ENCODE peak calls at places on chromosome 13, in four cellular contexts. Z is PC-3, Q is body of pancreas, E is AG10803. Y is an unnamed sample.
A peak's percentile ranks its signal among the peaks of the same experiment; 100 is the strongest.

GRCh38 chr13:93771782-93772181 is 545.2 kb downstream of the GPC6 start:
- DNase-seq in Q (no peak), E (no peak), Z (peak; percentile 58), Y (no peak)

GRCh38 chr13:42266464-42266863 is 5.5 kb upstream of the AKAP11 start:
- DNase-seq in Q (no peak), E (peak; percentile 58), Z (peak; percentile 32), Y (no peak)

GRCh38 chr13:111514646-111515617 is 194.5 kb downstream of the TEX29 start:
- DNase-seq in Z (no peak), E (no peak), Q (no peak), Y (no peak)

GRCh38 chr13:109651854-109652253 is 134.5 kb downstream of the IRS2 start:
- DNase-seq in Z (no peak), Q (no peak), E (no peak), Y (no peak)

GRCh38 chr13:113538689-113539058 is 45.9 kb upstream of the TFDP1 start:
- DNase-seq in E (no peak), Z (peak; percentile 69), Q (no peak), Y (no peak)

GRCh38 chr13:113665582-113666323 is 1.3 kb upstream of the GRK1 start:
- DNase-seq in Z (no peak), E (no peak), Q (no peak), Y (no peak)

GRCh38 chr13:111281751-111282311 is 38.6 kb upstream of the TEX29 start:
- DNase-seq in Z (no peak), Q (no peak), E (peak; percentile 48), Y (no peak)

GRCh38 chr13:113369881-113370280 is 6.0 kb upstream of the GRTP1 start:
- DNase-seq in E (no peak), Q (no peak), Z (no peak), Y (no peak)

GRCh38 chr13:96091164-96091931 is 1.4 kb downstream of the HS6ST3 start:
- DNase-seq in Z (no peak), Q (peak; percentile 63), E (no peak), Y (no peak)

GRCh38 chr13:77429320-77430142 is 102.6 kb upstream of the MYCBP2 start:
- DNase-seq in Q (no peak), E (peak; percentile 16), Z (peak; percentile 81), Y (peak; percentile 89)

GRCh38 chr13:100530645-100531044 is 57.9 kb downstream of the GGACT start:
- DNase-seq in E (no peak), Q (no peak), Z (no peak), Y (no peak)

GRCh38 chr13:109844396-109844795 is 58.0 kb upstream of the IRS2 start:
- DNase-seq in Q (peak; percentile 28), Z (peak; percentile 74), E (peak; percentile 26), Y (peak; percentile 37)

GRCh38 chr13:113322890-113323651 is 26.0 kb downstream of the LAMP1 start:
- DNase-seq in Q (no peak), Z (no peak), E (no peak), Y (no peak)

GRCh38 chr13:66965146-66965545 is 265.0 kb downstream of the PCDH9 start:
- DNase-seq in Q (no peak), E (no peak), Z (no peak), Y (no peak)

GRCh38 chr13:34863360-34864135 is 78.5 kb upstream of the NBEA start:
- DNase-seq in E (peak; percentile 79), Z (peak; percentile 88), Q (no peak), Y (no peak)

GRCh38 chr13:112453207-112453829 is 77.2 kb downstream of the SPACA7 start:
- DNase-seq in Q (no peak), E (no peak), Z (no peak), Y (no peak)

GRCh38 chr13:41917641-41918040 is 43.3 kb downstream of the VWA8 start:
- DNase-seq in E (peak; percentile 86), Z (no peak), Q (no peak), Y (no peak)

GRCh38 chr13:109700176-109700575 is 86.2 kb downstream of the IRS2 start:
- DNase-seq in E (peak; percentile 46), Z (peak; percentile 30), Q (peak; percentile 40), Y (no peak)

GRCh38 chr13:26529441-26529840 is 28.0 kb upstream of the WASF3 start:
- DNase-seq in E (peak; percentile 57), Q (peak; percentile 37), Z (peak; percentile 60), Y (peak; percentile 41)

GRCh38 chr13:90447735-90448103 is 899.8 kb upstream of the MIR17HG start:
- DNase-seq in Z (peak; percentile 64), E (peak; percentile 75), Q (no peak), Y (no peak)

GRCh38 chr13:99983401-99984133 is 2.0 kb downstream of the ZIC2 start:
- DNase-seq in Z (no peak), E (no peak), Q (no peak), Y (no peak)

GRCh38 chr13:30119476-30119875 is 187.9 kb downstream of the KATNAL1 start:
- DNase-seq in Q (no peak), E (peak; percentile 94), Z (peak; percentile 82), Y (no peak)

GRCh38 chr13:85314686-85315085 is 484.5 kb downstream of the SLITRK6 start:
- DNase-seq in Q (no peak), E (no peak), Z (no peak), Y (no peak)

GRCh38 chr13:79673310-79673992 is 192.5 kb downstream of the NDFIP2 start:
- DNase-seq in Q (no peak), E (no peak), Z (no peak), Y (no peak)

GRCh38 chr13:33182729-33183128 is 102.8 kb downstream of the STARD13 start:
- DNase-seq in Z (no peak), E (no peak), Q (peak; percentile 78), Y (no peak)

GRCh38 chr13:58883405-58883804 is 1251.9 kb downstream of the PCDH17 start:
- DNase-seq in Q (no peak), Z (no peak), E (no peak), Y (no peak)

GRCh38 chr13:33153421-33154381 is 131.9 kb downstream of the STARD13 start:
- DNase-seq in Z (peak; percentile 36), Q (no peak), E (no peak), Y (no peak)

GRCh38 chr13:40605573-40605972 is 60.9 kb downstream of the FOXO1 start:
- DNase-seq in Q (no peak), E (no peak), Z (no peak), Y (no peak)

GRCh38 chr13:46386996-46387851 is at the start of gene RUBCNL:
- DNase-seq in Q (peak; percentile 23), Z (peak; percentile 63), E (peak; percentile 31), Y (no peak)

GRCh38 chr13:42211704-42212103 is 60.2 kb upstream of the AKAP11 start:
- DNase-seq in Q (no peak), E (peak; percentile 4), Z (peak; percentile 7), Y (no peak)

GRCh38 chr13:110397445-110397844 is 90.4 kb downstream of the COL4A2 start:
- DNase-seq in E (peak; percentile 89), Z (peak; percentile 23), Q (no peak), Y (no peak)

GRCh38 chr13:62387642-62388041 is 972.0 kb upstream of the PCDH20 start:
- DNase-seq in E (no peak), Q (no peak), Z (peak; percentile 29), Y (no peak)

GRCh38 chr13:75359266-75359665 is 122.7 kb downstream of the TBC1D4 start:
- DNase-seq in E (peak; percentile 92), Q (no peak), Z (peak; percentile 89), Y (no peak)

GRCh38 chr13:48018637-48019036 is 17.6 kb upstream of the SUCLA2 start:
- DNase-seq in Q (no peak), E (no peak), Z (no peak), Y (peak; percentile 46)

GRCh38 chr13:29855784-29856183 is 5.4 kb upstream of the UBL3 start:
- DNase-seq in Z (no peak), Q (peak; percentile 19), E (no peak), Y (no peak)

GRCh38 chr13:19289180-19289579 is 107.6 kb upstream of the TUBA3C start:
- DNase-seq in Q (no peak), Z (no peak), E (no peak), Y (no peak)
- H3K4me3 ChIP-seq in Q (no peak overlapping the region), Z (no peak overlapping the region), E (no peak overlapping the region), Y (no peak overlapping the region)

GRCh38 chr13:51599444-51600176 is 15.3 kb downstream of the WDFY2 start:
- DNase-seq in E (no peak), Q (no peak), Z (no peak), Y (no peak)
- TF ChIP-seq CTCF in E (peak; percentile 18), Q (peak; percentile 12), Z (no peak), Y (no peak)

DNA sequence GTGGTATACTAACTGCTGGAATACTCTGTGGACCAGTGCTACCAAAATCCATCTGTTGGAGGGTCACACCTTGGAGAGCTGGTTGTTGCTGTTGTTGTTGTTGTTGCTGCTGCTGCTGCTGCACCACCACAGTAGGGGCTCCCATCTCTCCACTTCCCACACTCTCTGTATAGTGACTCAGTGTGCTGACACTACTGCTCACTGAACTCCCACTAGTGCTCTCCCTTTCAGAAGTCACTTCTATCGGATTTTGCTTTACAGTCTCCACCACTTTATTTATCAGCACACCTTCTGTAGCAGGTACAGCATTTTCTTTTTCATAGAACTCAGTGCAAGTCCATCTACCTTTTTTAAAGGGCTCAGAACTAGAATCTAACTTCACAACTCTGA is 1.7 kb downstream of the TSC22D1 start:
- DNase-seq in Z (peak; percentile 38), E (no peak), Q (no peak), Y (no peak)
- H3K4me3 ChIP-seq in Z (peak overlapping the region; percentile 84), E (peak overlapping the region; percentile 77), Q (no peak overlapping the region), Y (no peak overlapping the region)

DNA sequence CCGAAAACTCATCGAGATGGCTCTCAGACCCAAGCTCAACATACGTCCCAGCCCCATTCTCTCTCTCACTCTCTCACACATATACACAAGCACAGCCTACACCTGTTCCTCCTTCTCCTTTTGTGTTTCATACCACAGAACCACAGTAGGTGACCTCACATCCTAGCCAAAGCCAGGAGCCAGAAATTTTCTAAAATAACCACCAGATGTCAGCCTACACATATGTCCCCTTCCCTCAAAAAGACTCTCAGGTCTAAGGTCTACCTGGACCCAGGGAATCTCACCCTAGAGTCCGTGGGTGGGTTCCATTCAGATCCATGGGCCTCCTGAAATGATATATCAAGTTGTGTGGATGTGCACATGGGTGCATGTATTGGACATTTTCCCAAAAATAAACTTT is 104.2 kb upstream of the IPO5 start:
- DNase-seq in E (peak; percentile 17), Z (peak; percentile 75), Q (no peak), Y (no peak)
- TF ChIP-seq CTCF in E (peak; percentile 53), Z (peak; percentile 70), Q (no peak), Y (peak; percentile 47)

DNA sequence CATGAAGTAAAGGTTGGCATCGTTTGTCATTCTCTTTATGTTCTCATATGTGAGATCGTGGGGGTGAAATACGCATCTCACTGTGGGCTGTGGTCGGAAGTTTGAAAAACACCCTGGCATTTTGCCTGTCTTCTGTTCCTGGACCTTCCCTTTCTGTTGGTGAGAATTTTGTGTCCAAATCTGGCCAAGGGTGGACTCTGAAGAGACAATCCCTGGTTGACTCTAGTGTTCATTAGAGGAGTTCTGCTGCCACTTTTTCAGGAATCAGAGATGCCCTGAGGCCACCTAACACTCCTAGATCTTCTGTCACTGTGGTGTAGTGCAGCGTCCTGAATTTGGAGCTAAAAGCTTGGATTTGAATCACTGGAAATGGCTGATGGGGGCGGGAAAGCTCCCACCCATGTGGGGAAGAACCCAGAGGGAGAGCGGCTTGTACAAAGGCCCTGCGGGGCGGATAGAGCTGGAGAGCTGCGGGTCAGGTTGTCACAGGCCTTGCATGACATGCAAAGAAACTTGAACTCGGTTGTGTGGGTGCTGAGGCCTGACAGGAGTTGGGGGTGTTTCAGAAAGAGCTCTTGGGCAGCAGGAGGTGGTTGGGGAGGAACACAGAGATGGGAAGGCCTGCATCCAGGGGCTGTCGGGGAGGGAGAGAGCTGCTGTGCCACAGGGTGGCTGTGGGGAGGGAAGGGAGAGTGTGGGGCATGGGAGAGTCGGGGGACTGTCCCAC is 11.1 kb upstream of the SPATA13 start:
- DNase-seq in Z (peak; percentile 81), E (peak; percentile 53), Q (no peak), Y (no peak)
- H3K4me3 ChIP-seq in Z (peak overlapping the region; percentile 28), E (peak overlapping the region; percentile 6), Q (no peak overlapping the region), Y (no peak overlapping the region)

Y was measured in LNCaP clone FGC.